ENCODE peak calls at places on chromosomes 1 and 21, in nine cellular contexts. Q is heart left ventricle, K is kidney epithelial cell, B is SJSA1, W is prostate gland, F is body of pancreas, Z is A549, U is GM23338, T is adipocyte. X is an unnamed sample.

GRCh38 chr1:231209531-231209930 is 31.5 kb upstream of the GNPAT start:
- DNase-seq in Q (no peak), K (no peak), B (no peak), W (no peak), F (no peak), Z (no peak), U (no peak), T (no peak), X (no peak)

GRCh38 chr1:20202166-20202565 is 15.8 kb upstream of the PLA2G2C start:
- DNase-seq in Q (no peak), K (no peak), B (no peak), W (no peak), F (no peak), Z (no peak), U (no peak), T (no peak), X (no peak)

GRCh38 chr1:58763214-58763613 is 20.6 kb downstream of the JUN start:
- DNase-seq in Q (no peak), K (no peak), B (peak), W (no peak), F (no peak), Z (no peak), U (no peak), T (peak), X (peak)

GRCh38 chr1:248756151-248756550 is 592 bp upstream of the LYPD8 start:
- DNase-seq in Q (no peak), K (no peak), B (no peak), W (no peak), F (no peak), Z (no peak), U (no peak), T (no peak), X (no peak)

GRCh38 chr1:208475449-208475848 is 231.3 kb upstream of the PLXNA2 start:
- DNase-seq in Q (no peak), K (peak), B (peak), W (no peak), F (peak), Z (no peak), U (no peak), T (no peak), X (peak)

GRCh38 chr1:205191127-205191577 is 20.4 kb downstream of the DSTYK start:
- DNase-seq in Q (no peak), K (no peak), B (no peak), W (no peak), F (peak), Z (no peak), U (no peak), T (peak), X (no peak)

GRCh38 chr1:231192620-231193163 is 30.8 kb downstream of the TRIM67 start:
- DNase-seq in Q (peak), K (peak), B (no peak), W (no peak), F (peak), Z (no peak), U (no peak), T (no peak), X (peak)

GRCh38 chr21:45279446-45280177 is 8.1 kb downstream of the POFUT2 start:
- DNase-seq in Q (no peak), K (no peak), B (peak), W (no peak), F (no peak), Z (no peak), U (no peak), T (no peak), X (no peak)

GRCh38 chr1:188433428-188433827 is 1604.7 kb downstream of the PLA2G4A start:
- DNase-seq in Q (no peak), K (peak), B (no peak), W (no peak), F (no peak), Z (no peak), U (no peak), T (peak), X (peak)

GRCh38 chr21:43681650-43682049 is 22.3 kb downstream of the RRP1B start:
- DNase-seq in Q (no peak), K (no peak), B (no peak), W (no peak), F (no peak), Z (no peak), U (no peak), T (no peak), X (peak)

GRCh38 chr1:9010781-9011323 is 15.4 kb downstream of the SLC2A7 start:
- DNase-seq in Q (peak), K (no peak), B (no peak), W (no peak), F (peak), Z (no peak), U (no peak), T (no peak), X (no peak)

GRCh38 chr1:38941527-38942019 is at the start of gene RHBDL2:
- DNase-seq in Q (peak), K (no peak), B (peak), W (peak), F (peak), Z (peak), U (peak), T (peak), X (peak)

GRCh38 chr1:12057940-12058687 is 5.0 kb upstream of the TNFRSF8 start:
- DNase-seq in Q (no peak), K (no peak), B (no peak), W (no peak), F (no peak), Z (no peak), U (no peak), T (no peak), X (no peak)

GRCh38 chr1:76269175-76269574 is 194.6 kb downstream of the ST6GALNAC3 start:
- DNase-seq in Q (no peak), K (no peak), B (no peak), W (no peak), F (no peak), Z (no peak), U (no peak), T (peak), X (no peak)

GRCh38 chr1:202638019-202638887 is 72.0 kb downstream of the SYT2 start:
- DNase-seq in Q (no peak), K (no peak), B (no peak), W (no peak), F (no peak), Z (no peak), U (no peak), T (no peak), X (no peak)

GRCh38 chr1:213876531-213876930 is 111.2 kb upstream of the PROX1 start:
- DNase-seq in Q (no peak), K (no peak), B (no peak), W (no peak), F (no peak), Z (no peak), U (no peak), T (no peak), X (no peak)

GRCh38 chr1:117198097-117198496 is 12.6 kb downstream of the VTCN1 start:
- DNase-seq in Q (no peak), K (no peak), B (no peak), W (no peak), F (no peak), Z (no peak), U (no peak), T (no peak), X (no peak)

GRCh38 chr1:44808063-44808937 is at the start of gene BTBD19:
- DNase-seq in Q (peak), K (no peak), B (peak), W (no peak), F (peak), Z (no peak), U (peak), T (peak), X (no peak)

GRCh38 chr1:22729921-22730320 is 19.3 kb downstream of the EPHB2 start:
- DNase-seq in Q (no peak), K (no peak), B (no peak), W (no peak), F (no peak), Z (no peak), U (no peak), T (no peak), X (no peak)

GRCh38 chr1:184892116-184892515 is 82.2 kb downstream of the NIBAN1 start:
- DNase-seq in Q (no peak), K (no peak), B (no peak), W (no peak), F (no peak), Z (no peak), U (no peak), T (no peak), X (peak)

GRCh38 chr1:244647819-244648218 is 5.1 kb upstream of the DESI2 start:
- DNase-seq in Q (no peak), K (no peak), B (no peak), W (no peak), F (no peak), Z (no peak), U (peak), T (no peak), X (no peak)

GRCh38 chr1:68010094-68010493 is 40.3 kb downstream of the DIRAS3 start:
- DNase-seq in Q (no peak), K (no peak), B (no peak), W (no peak), F (no peak), Z (no peak), U (peak), T (peak), X (peak)

GRCh38 chr1:39409055-39409816 is 82.2 kb upstream of the BMP8A start:
- DNase-seq in Q (peak), K (no peak), B (peak), W (no peak), F (peak), Z (no peak), U (peak), T (peak), X (peak)

GRCh38 chr1:183841950-183842816 is 37.3 kb downstream of the RGL1 start:
- DNase-seq in Q (peak), K (peak), B (peak), W (peak), F (peak), Z (no peak), U (no peak), T (peak), X (peak)

GRCh38 chr1:26697978-26698849 is 2.4 kb downstream of the ARID1A start:
- DNase-seq in Q (peak), K (peak), B (peak), W (peak), F (peak), Z (peak), U (peak), T (peak), X (peak)

GRCh38 chr1:57249511-57249910 is 174.3 kb downstream of the DAB1 start:
- DNase-seq in Q (no peak), K (no peak), B (no peak), W (no peak), F (no peak), Z (no peak), U (no peak), T (no peak), X (no peak)

GRCh38 chr1:168243636-168244212 is 17.9 kb downstream of the SFT2D2 start:
- DNase-seq in Q (no peak), K (no peak), B (no peak), W (no peak), F (no peak), Z (no peak), U (no peak), T (no peak), X (no peak)

GRCh38 chr1:147052677-147053076 is 114.6 kb downstream of the NBPF12 start:
- DNase-seq in Q (no peak), K (no peak), B (no peak), W (no peak), F (no peak), Z (no peak), U (no peak), T (no peak), X (no peak)

GRCh38 chr1:87330201-87330953 is 1.7 kb downstream of the LMO4 start:
- DNase-seq in Q (peak), K (no peak), B (no peak), W (no peak), F (peak), Z (no peak), U (peak), T (peak), X (peak)

GRCh38 chr1:228374711-228375577 is 31.7 kb downstream of the TRIM11 start:
- DNase-seq in Q (peak), K (no peak), B (no peak), W (peak), F (peak), Z (no peak), U (no peak), T (no peak), X (no peak)

GRCh38 chr21:44952116-44952928 is 12.5 kb downstream of the SLX9 start:
- DNase-seq in Q (peak), K (no peak), B (no peak), W (no peak), F (no peak), Z (no peak), U (no peak), T (no peak), X (no peak)

GRCh38 chr1:207243756-207244408 is 77.6 kb upstream of the CD55 start:
- DNase-seq in Q (no peak), K (no peak), B (no peak), W (no peak), F (no peak), Z (no peak), U (no peak), T (no peak), X (no peak)

GRCh38 chr1:54220004-54220811 is 20.2 kb downstream of the MRPL37 start:
- DNase-seq in Q (peak), K (no peak), B (no peak), W (no peak), F (peak), Z (no peak), U (no peak), T (peak), X (no peak)

GRCh38 chr1:170661646-170662411 is 2.1 kb upstream of the PRRX1 start:
- DNase-seq in Q (no peak), K (no peak), B (peak), W (no peak), F (no peak), Z (no peak), U (peak), T (peak), X (no peak)

GRCh38 chr1:212254853-212255363 is 30.3 kb upstream of the PPP2R5A start:
- DNase-seq in Q (no peak), K (no peak), B (no peak), W (no peak), F (peak), Z (no peak), U (no peak), T (peak), X (no peak)

GRCh38 chr1:209527993-209528392 is 55.5 kb upstream of the CAMK1G start:
- DNase-seq in Q (no peak), K (peak), B (no peak), W (no peak), F (peak), Z (peak), U (no peak), T (no peak), X (peak)

GRCh38 chr1:10399487-10399917 is 638 bp downstream of the PGD start:
- DNase-seq in Q (peak), K (no peak), B (peak), W (peak), F (peak), Z (no peak), U (no peak), T (peak), X (no peak)

GRCh38 chr1:12496154-12496961 is 121.7 kb downstream of the DHRS3 start:
- DNase-seq in Q (no peak), K (no peak), B (no peak), W (no peak), F (peak), Z (no peak), U (no peak), T (peak), X (no peak)

GRCh38 chr21:39125752-39126485 is 57.3 kb downstream of the PSMG1 start:
- DNase-seq in Q (peak), K (no peak), B (no peak), W (peak), F (peak), Z (no peak), U (peak), T (peak), X (peak)

GRCh38 chr1:93723101-93723500 is 41.5 kb upstream of the BCAR3 start:
- DNase-seq in Q (peak), K (no peak), B (peak), W (no peak), F (no peak), Z (no peak), U (no peak), T (peak), X (peak)
- H3K4me3 ChIP-seq in Q (no peak), K (no peak), B (no peak), W (no peak), F (no peak), Z (no peak), U (no peak), T (no peak), X (no peak)

GRCh38 chr1:3064296-3064850 is 4.6 kb upstream of the PRDM16 start:
- DNase-seq in Q (peak), K (no peak), B (no peak), W (no peak), F (no peak), Z (no peak), U (no peak), T (no peak), X (no peak)
- H3K4me3 ChIP-seq in Q (no peak), K (no peak), B (no peak), W (no peak), F (no peak), Z (no peak), U (peak), T (no peak), X (no peak)

DNA sequence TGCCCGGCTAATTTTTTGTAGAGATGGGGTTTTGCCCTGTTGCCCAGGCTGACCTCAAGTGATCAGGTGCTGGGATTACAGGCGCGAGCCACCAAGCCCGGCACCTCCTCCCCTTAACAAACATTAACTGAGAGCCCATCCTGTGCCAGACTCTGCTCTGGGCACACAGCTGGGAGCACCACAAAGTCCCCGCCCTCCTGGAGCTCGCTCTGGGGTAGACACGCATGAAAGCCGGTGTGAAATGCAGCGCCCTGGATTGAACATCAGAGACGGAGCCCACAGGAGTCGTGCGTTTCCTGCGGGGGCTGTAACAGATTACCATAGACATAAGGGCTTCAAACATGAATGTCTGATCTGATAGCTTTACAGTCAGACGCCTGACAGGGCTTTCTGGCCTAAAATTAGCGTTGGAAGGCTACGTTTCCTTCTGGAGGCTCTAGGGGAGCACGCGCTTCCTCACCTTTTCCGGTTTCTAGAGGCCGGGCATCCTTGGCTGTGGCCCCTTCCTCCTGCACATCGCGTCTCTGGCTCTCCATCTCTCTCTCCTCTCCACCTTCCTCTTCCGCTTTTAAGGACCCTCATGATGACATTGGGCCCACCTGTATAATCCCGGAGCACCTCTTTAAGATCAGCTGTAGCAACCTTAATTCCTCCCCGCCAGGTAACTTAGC is 14.4 kb downstream of the SLC27A3 start:
- DNase-seq in Q (no peak), K (no peak), B (no peak), W (no peak), F (peak), Z (no peak), U (peak), T (no peak), X (no peak)
- H3K4me3 ChIP-seq in Q (peak), K (no peak), B (no peak), W (peak), F (no peak), Z (no peak), U (no peak), T (peak), X (no peak)

DNA sequence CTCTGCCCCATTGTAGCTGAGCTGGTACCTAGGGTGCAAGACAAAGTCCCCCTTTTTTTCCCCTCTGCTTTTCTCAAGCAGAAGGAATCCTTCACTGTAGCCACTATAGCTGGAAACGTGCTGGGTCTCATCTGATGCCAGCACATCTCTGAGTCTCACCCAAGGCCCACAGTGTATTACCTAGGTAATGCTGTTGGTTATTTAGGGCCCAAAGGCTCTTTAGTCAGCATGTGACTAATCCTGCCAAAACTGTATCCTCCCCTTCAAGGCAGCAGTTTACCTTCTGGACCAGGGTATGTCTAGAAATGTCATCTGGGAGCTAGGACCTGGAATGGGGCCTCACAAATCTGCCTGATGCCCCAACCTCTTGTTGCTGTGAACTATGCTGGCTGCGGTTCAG is 423.4 kb downstream of the NUF2 start:
- DNase-seq in Q (no peak), K (no peak), B (no peak), W (no peak), F (no peak), Z (no peak), U (no peak), T (no peak), X (peak)
- H3K4me3 ChIP-seq in Q (no peak), K (no peak), B (no peak), W (no peak), F (no peak), Z (no peak), U (no peak), T (no peak), X (no peak)

GRCh38 chr1:195763907-195764183 is 844.4 kb downstream of the KCNT2 start:
- DNase-seq in Q (no peak), K (no peak), B (no peak), W (no peak), F (no peak), Z (no peak), U (no peak), T (no peak), X (no peak)

GRCh38 chr1:195768936-195769335 is 839.3 kb downstream of the KCNT2 start:
- DNase-seq in Q (no peak), K (no peak), B (no peak), W (no peak), F (no peak), Z (no peak), U (no peak), T (no peak), X (no peak)

GRCh38 chr1:195765099-195765498 is 843.1 kb downstream of the KCNT2 start:
- DNase-seq in Q (no peak), K (no peak), B (no peak), W (no peak), F (no peak), Z (no peak), U (no peak), T (no peak), X (no peak)

GRCh38 chr1:195766709-195767108 is 841.5 kb downstream of the KCNT2 start:
- DNase-seq in Q (no peak), K (no peak), B (no peak), W (no peak), F (no peak), Z (no peak), U (no peak), T (peak), X (peak)

GRCh38 chr1:195768377-195768776 is 839.9 kb downstream of the KCNT2 start:
- DNase-seq in Q (no peak), K (no peak), B (no peak), W (no peak), F (no peak), Z (no peak), U (no peak), T (no peak), X (no peak)
- H3K4me3 ChIP-seq in Q (no peak), K (no peak), B (no peak), W (no peak), F (no peak), Z (no peak), U (no peak), T (no peak), X (no peak)

GRCh38 chr1:31072304-31072746 is 6.8 kb upstream of the PUM1 start:
- DNase-seq in Q (no peak), K (no peak), B (no peak), W (no peak), F (no peak), Z (no peak), U (peak), T (no peak), X (no peak)
- H3K4me3 ChIP-seq in Q (no peak), K (no peak), B (no peak), W (no peak), F (no peak), Z (no peak), U (no peak), T (no peak), X (no peak)

DNA sequence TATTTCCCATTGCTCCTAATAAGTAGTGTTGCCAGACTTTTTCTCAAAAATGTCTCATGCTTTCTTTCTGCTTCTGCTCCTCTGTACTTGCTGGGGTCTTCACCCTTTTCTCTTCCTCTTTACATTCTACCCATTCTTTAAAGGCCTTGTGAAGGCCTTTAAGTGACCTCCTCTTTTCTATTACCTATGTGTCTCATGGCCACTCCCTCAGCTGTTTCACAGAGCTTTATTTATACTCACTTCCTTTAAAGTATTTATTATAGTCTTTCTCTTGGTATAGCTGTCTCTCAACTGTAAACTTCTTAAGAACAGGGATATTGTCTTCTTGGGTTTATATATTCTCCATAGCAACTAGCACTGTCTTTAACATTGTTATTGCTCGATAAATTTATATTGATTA is 803 bp downstream of the GOLPH3L start:
- DNase-seq in Q (no peak), K (no peak), B (no peak), W (no peak), F (no peak), Z (no peak), U (peak), T (peak), X (peak)
- H3K4me3 ChIP-seq in Q (peak), K (peak), B (peak), W (peak), F (peak), Z (peak), U (peak), T (peak), X (peak)